ENCODE peak calls at places on chromosomes 13 and 19, in four cellular contexts. One of them, this sample, is unnamed.

GRCh38 chr13:111387026-111387871 is 66.8 kb downstream of the TEX29 start:
- DNase-seq in H1: no peak
- DNase-seq in GM12891: no peak
- DNase-seq in HepG2: no peak
- DNase-seq in this sample: no peak

GRCh38 chr13:31538067-31539042 is 201.0 kb upstream of the RXFP2 start:
- DNase-seq in H1: no peak
- DNase-seq in GM12891: no peak
- DNase-seq in HepG2: peak
- DNase-seq in this sample: no peak

GRCh38 chr19:21264416-21264815 is 64.8 kb downstream of the ZNF708 start:
- DNase-seq in H1: no peak
- DNase-seq in GM12891: no peak
- DNase-seq in HepG2: no peak
- DNase-seq in this sample: no peak

GRCh38 chr13:109781384-109782065 is 4.9 kb downstream of the IRS2 start:
- DNase-seq in H1: no peak
- DNase-seq in GM12891: no peak
- DNase-seq in HepG2: no peak
- DNase-seq in this sample: no peak

GRCh38 chr13:27820524-27821482 is 28.5 kb downstream of the GSX1 start:
- DNase-seq in H1: peak
- DNase-seq in GM12891: no peak
- DNase-seq in HepG2: no peak
- DNase-seq in this sample: no peak

GRCh38 chr13:20544186-20544914 is 18.7 kb upstream of the CRYL1 start:
- DNase-seq in H1: no peak
- DNase-seq in GM12891: no peak
- DNase-seq in HepG2: no peak
- DNase-seq in this sample: no peak

GRCh38 chr19:1587872-1588271 is 4.8 kb downstream of the MBD3 start:
- DNase-seq in H1: no peak
- DNase-seq in GM12891: no peak
- DNase-seq in HepG2: peak
- DNase-seq in this sample: no peak

GRCh38 chr19:33639034-33639681 is 17.4 kb downstream of the CHST8 start:
- DNase-seq in H1: no peak
- DNase-seq in GM12891: no peak
- DNase-seq in HepG2: no peak
- DNase-seq in this sample: no peak

GRCh38 chr13:66114127-66114526 is 1116.0 kb downstream of the PCDH9 start:
- DNase-seq in H1: no peak
- DNase-seq in GM12891: no peak
- DNase-seq in HepG2: no peak
- DNase-seq in this sample: no peak

GRCh38 chr19:39045506-39045905 is 13.2 kb upstream of the FBXO27 start:
- DNase-seq in H1: no peak
- DNase-seq in GM12891: no peak
- DNase-seq in HepG2: no peak
- DNase-seq in this sample: no peak

GRCh38 chr19:29702161-29702957 is 12.7 kb downstream of the C19orf12 start:
- DNase-seq in H1: no peak
- DNase-seq in GM12891: no peak
- DNase-seq in HepG2: no peak
- DNase-seq in this sample: no peak

GRCh38 chr19:51572415-51572814 is 1.3 kb downstream of the ZNF175 start:
- DNase-seq in H1: no peak
- DNase-seq in GM12891: no peak
- DNase-seq in HepG2: no peak
- DNase-seq in this sample: no peak

GRCh38 chr13:109036091-109036490 is 406.7 kb downstream of the MYO16 start:
- DNase-seq in H1: no peak
- DNase-seq in GM12891: no peak
- DNase-seq in HepG2: no peak
- DNase-seq in this sample: no peak

GRCh38 chr13:113157206-113157928 is 1.1 kb upstream of the PROZ start:
- DNase-seq in H1: peak
- DNase-seq in GM12891: no peak
- DNase-seq in HepG2: no peak
- DNase-seq in this sample: no peak

GRCh38 chr13:101416181-101417042 is at the start of gene NALCN:
- DNase-seq in H1: peak
- DNase-seq in GM12891: no peak
- DNase-seq in HepG2: no peak
- DNase-seq in this sample: no peak

GRCh38 chr13:37138169-37138568 is 32.7 kb upstream of the CSNK1A1L start:
- DNase-seq in H1: no peak
- DNase-seq in GM12891: no peak
- DNase-seq in HepG2: peak
- DNase-seq in this sample: no peak

GRCh38 chr13:40186636-40187323 is 479.7 kb downstream of the FOXO1 start:
- DNase-seq in H1: no peak
- DNase-seq in GM12891: no peak
- DNase-seq in HepG2: no peak
- DNase-seq in this sample: no peak

GRCh38 chr13:110266983-110267382 is 40.0 kb downstream of the COL4A1 start:
- DNase-seq in H1: peak
- DNase-seq in GM12891: no peak
- DNase-seq in HepG2: no peak
- DNase-seq in this sample: no peak

GRCh38 chr19:12698138-12698537 is 1.7 kb upstream of the FBXW9 start:
- DNase-seq in H1: no peak
- DNase-seq in GM12891: no peak
- DNase-seq in HepG2: no peak
- DNase-seq in this sample: no peak

GRCh38 chr13:110211046-110211445 is 95.9 kb downstream of the COL4A1 start:
- DNase-seq in H1: no peak
- DNase-seq in GM12891: no peak
- DNase-seq in HepG2: no peak
- DNase-seq in this sample: no peak

GRCh38 chr13:23506821-23507210 is 63.4 kb upstream of the TNFRSF19 start:
- DNase-seq in H1: no peak
- DNase-seq in GM12891: no peak
- DNase-seq in HepG2: no peak
- DNase-seq in this sample: no peak

GRCh38 chr13:59750860-59751259 is 412.9 kb downstream of the DIAPH3 start:
- DNase-seq in H1: peak
- DNase-seq in GM12891: no peak
- DNase-seq in HepG2: no peak
- DNase-seq in this sample: no peak

GRCh38 chr19:19532806-19533701 is 4.3 kb downstream of the YJEFN3 start:
- DNase-seq in H1: no peak
- DNase-seq in GM12891: no peak
- DNase-seq in HepG2: no peak
- DNase-seq in this sample: no peak

GRCh38 chr13:49786609-49787008 is 5.9 kb downstream of the KPNA3 start:
- DNase-seq in H1: no peak
- DNase-seq in GM12891: no peak
- DNase-seq in HepG2: no peak
- DNase-seq in this sample: no peak

GRCh38 chr13:113428469-113428865 is 24.8 kb downstream of the ADPRHL1 start:
- DNase-seq in H1: no peak
- DNase-seq in GM12891: no peak
- DNase-seq in HepG2: no peak
- DNase-seq in this sample: no peak

GRCh38 chr13:96632536-96633320 is 361.5 kb downstream of the OXGR1 start:
- DNase-seq in H1: no peak
- DNase-seq in GM12891: no peak
- DNase-seq in HepG2: no peak
- DNase-seq in this sample: no peak

GRCh38 chr13:39417643-39418042 is 185.3 kb downstream of the LHFPL6 start:
- DNase-seq in H1: peak
- DNase-seq in GM12891: no peak
- DNase-seq in HepG2: no peak
- DNase-seq in this sample: no peak

GRCh38 chr19:13764821-13765394 is 586 bp downstream of the MRI1 start:
- DNase-seq in H1: peak
- DNase-seq in GM12891: no peak
- DNase-seq in HepG2: no peak
- DNase-seq in this sample: no peak
- TF ChIP-seq TAF1 in H1: no peak
- TF ChIP-seq TAF1 in GM12891: no peak
- TF ChIP-seq TAF1 in HepG2: no peak
- TF ChIP-seq TAF1 in this sample: no peak

DNA sequence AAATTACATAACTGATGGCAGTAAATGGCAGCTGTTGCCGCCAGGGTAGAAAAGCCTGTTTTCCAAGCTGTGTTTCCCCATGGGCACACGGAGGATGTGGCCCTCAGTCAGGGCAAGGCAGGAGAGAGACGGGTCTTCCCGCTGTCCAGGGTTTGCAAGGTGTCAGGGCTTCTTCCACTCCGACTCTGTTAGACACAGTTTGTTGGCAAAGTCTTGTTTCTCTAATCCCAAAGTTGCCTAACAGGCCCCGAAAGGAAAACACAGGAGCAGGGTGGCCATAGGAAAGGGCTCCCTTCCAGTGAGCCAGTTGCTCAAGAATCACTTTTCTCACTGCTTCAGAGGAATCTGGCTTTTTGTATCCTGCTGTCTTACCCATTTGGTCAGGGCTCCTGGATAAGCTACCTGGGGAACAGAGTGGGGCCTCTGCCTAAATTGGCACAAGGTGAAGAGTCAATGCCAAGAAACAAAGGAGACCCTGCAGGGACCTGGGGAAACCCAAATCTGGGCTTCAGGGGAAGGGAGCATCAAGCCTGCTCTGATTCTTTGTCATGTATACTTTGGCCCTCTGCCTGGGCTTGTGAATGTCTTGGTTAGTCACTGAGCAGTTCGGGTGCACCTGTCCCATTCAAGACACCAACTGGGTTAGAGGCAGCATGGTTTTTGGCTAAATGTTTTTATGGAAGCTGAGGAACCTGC is 29.0 kb upstream of the CXCL17 start:
- DNase-seq in H1: no peak
- DNase-seq in GM12891: no peak
- DNase-seq in HepG2: no peak
- DNase-seq in this sample: no peak
- TF ChIP-seq TAF1 in H1: peak
- TF ChIP-seq TAF1 in GM12891: no peak
- TF ChIP-seq TAF1 in HepG2: no peak
- TF ChIP-seq TAF1 in this sample: no peak

GRCh38 chr13:26508885-26509284 is 48.6 kb upstream of the WASF3 start:
- DNase-seq in H1: no peak
- DNase-seq in GM12891: no peak
- DNase-seq in HepG2: no peak
- DNase-seq in this sample: no peak
- TF ChIP-seq TAF1 in H1: no peak
- TF ChIP-seq TAF1 in GM12891: no peak
- TF ChIP-seq TAF1 in HepG2: no peak
- TF ChIP-seq TAF1 in this sample: no peak

DNA sequence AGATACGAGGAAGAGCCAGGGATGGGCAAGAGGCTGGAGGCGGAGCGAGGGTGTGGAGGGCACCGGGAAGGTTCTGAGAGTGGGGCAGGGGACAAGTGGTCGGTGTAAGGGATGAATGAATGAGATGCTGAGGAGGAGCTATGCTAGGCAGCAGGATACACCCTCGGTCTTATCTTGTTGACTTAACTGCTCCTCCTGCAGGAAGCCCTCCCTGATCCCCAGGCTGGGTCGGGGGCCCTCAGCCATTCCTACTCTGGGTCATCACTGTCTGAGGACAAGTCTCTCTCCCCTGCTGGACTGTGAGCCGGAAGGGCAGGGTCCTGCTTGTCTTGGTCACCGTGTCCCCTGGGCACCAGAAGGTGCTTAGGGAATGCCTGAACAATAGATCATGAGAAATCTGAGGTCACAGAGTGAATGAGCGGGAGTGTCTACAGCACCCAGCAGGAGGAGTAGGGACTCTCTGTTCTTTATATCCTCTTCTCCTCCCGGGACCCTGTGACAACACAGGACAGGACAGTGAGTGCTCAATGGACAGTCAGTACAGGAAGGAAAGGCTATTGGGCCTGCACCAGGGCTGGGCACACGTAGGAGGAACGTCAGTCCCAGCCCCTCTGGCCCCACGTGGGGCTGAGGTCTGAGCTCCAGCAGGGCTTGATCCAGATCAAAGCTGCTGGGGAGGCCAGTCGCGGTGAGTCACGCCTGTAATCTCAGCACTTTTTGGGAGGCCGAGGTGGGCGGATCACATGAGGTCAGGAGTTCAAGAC is 6.5 kb downstream of the NKPD1 start:
- DNase-seq in H1: no peak
- DNase-seq in GM12891: no peak
- DNase-seq in HepG2: peak
- DNase-seq in this sample: no peak
- TF ChIP-seq TAF1 in H1: no peak
- TF ChIP-seq TAF1 in GM12891: no peak
- TF ChIP-seq TAF1 in HepG2: no peak
- TF ChIP-seq TAF1 in this sample: no peak

DNA sequence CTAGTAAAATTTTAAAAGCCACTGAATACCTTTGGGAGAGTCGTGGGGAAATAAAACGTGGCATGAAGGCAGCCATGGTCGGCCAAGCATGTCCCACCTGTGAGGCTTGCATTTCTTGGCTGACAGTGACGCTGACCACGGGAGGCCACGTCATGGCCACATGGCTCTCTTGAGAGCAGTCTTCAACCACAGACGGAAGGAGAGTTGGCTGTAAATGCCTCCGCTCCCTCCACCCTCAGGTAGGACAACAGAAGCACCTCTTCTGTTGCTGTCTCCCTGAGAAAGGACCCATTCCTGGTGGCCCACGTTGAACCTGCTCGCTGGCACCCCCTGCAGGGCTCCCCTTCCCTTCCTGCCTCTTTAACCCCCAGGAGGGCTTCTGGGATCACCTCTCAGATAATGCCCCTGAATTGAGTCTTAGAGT is 10.6 kb upstream of the LRRC25 start:
- DNase-seq in H1: peak
- DNase-seq in GM12891: no peak
- DNase-seq in HepG2: no peak
- DNase-seq in this sample: no peak
- TF ChIP-seq TAF1 in H1: no peak
- TF ChIP-seq TAF1 in GM12891: no peak
- TF ChIP-seq TAF1 in HepG2: no peak
- TF ChIP-seq TAF1 in this sample: peak

GRCh38 chr19:45424191-45425058 is 708 bp upstream of the ERCC1 start:
- DNase-seq in H1: peak
- DNase-seq in GM12891: no peak
- DNase-seq in HepG2: peak
- DNase-seq in this sample: no peak

GRCh38 chr19:45420871-45421270 is 2.8 kb downstream of the ERCC1 start:
- DNase-seq in H1: no peak
- DNase-seq in GM12891: no peak
- DNase-seq in HepG2: no peak
- DNase-seq in this sample: no peak

GRCh38 chr19:45421953-45422498 is 1.7 kb downstream of the ERCC1 start:
- DNase-seq in H1: no peak
- DNase-seq in GM12891: no peak
- DNase-seq in HepG2: no peak
- DNase-seq in this sample: no peak

GRCh38 chr19:45423589-45424190 is at the start of gene ERCC1:
- DNase-seq in H1: peak
- DNase-seq in GM12891: peak
- DNase-seq in HepG2: peak
- DNase-seq in this sample: peak

GRCh38 chr19:45423033-45423588 is 606 bp downstream of the ERCC1 start:
- DNase-seq in H1: no peak
- DNase-seq in GM12891: no peak
- DNase-seq in HepG2: no peak
- DNase-seq in this sample: no peak
- TF ChIP-seq TAF1 in H1: no peak
- TF ChIP-seq TAF1 in GM12891: no peak
- TF ChIP-seq TAF1 in HepG2: no peak
- TF ChIP-seq TAF1 in this sample: no peak